ENCODE peak calls at places on chromosomes 12 and 14, in five cellular contexts. U is foreskin fibroblast, B is right cardiac atrium, T is NCI-H1417 treated with DMSO at 0.1 percent for 48 hours, S is nucleus accumbens. D is an unnamed sample.

GRCh38 chr14:93456356-93456755 is 25.6 kb downstream of the UNC79 start:
- DNase-seq in U (no peak), B (no peak), T (no peak), S (no peak), D (no peak)

GRCh38 chr14:99468836-99469592 is 11.6 kb downstream of the SETD3 start:
- DNase-seq in U (no peak), B (no peak), T (no peak), S (no peak), D (no peak)

GRCh38 chr12:89179983-89180382 is 172.3 kb downstream of the DUSP6 start:
- DNase-seq in U (peak), B (no peak), T (no peak), S (no peak), D (no peak)

GRCh38 chr12:632102-632696 is 31.0 kb downstream of the NINJ2 start:
- DNase-seq in U (peak), B (no peak), T (no peak), S (no peak), D (no peak)

GRCh38 chr12:701896-702539 is 38.8 kb upstream of the NINJ2 start:
- DNase-seq in U (no peak), B (no peak), T (no peak), S (peak), D (no peak)

GRCh38 chr12:54394281-54394719 is 9.8 kb upstream of the ZNF385A start:
- DNase-seq in U (peak), B (no peak), T (peak), S (no peak), D (peak)

GRCh38 chr12:724194-724855 is 28.1 kb upstream of the WNK1 start:
- DNase-seq in U (no peak), B (no peak), T (no peak), S (no peak), D (no peak)

GRCh38 chr14:74952697-74953484 is 2.5 kb downstream of the PGF start:
- DNase-seq in U (no peak), B (no peak), T (no peak), S (no peak), D (no peak)

GRCh38 chr14:102917056-102917385 is 5.4 kb upstream of the AMN start:
- DNase-seq in U (no peak), B (no peak), T (no peak), S (no peak), D (no peak)

GRCh38 chr12:103657331-103657730 is 70.3 kb downstream of the STAB2 start:
- DNase-seq in U (no peak), B (no peak), T (no peak), S (no peak), D (no peak)

GRCh38 chr12:10717410-10717809 is 5.7 kb downstream of the YBX3 start:
- DNase-seq in U (no peak), B (no peak), T (no peak), S (no peak), D (no peak)

GRCh38 chr14:57199911-57200310 is 68.8 kb downstream of the EXOC5 start:
- DNase-seq in U (peak), B (no peak), T (no peak), S (no peak), D (no peak)

GRCh38 chr14:29454026-29454693 is 473.5 kb downstream of the PRKD1 start:
- DNase-seq in U (no peak), B (no peak), T (no peak), S (no peak), D (no peak)

GRCh38 chr12:48068457-48068856 is 37.4 kb downstream of the SENP1 start:
- DNase-seq in U (no peak), B (no peak), T (no peak), S (no peak), D (no peak)

GRCh38 chr12:10069099-10069498 is 29.7 kb downstream of the CLEC1A start:
- DNase-seq in U (peak), B (no peak), T (no peak), S (no peak), D (no peak)

GRCh38 chr12:60255044-60255443 is 659.2 kb downstream of the SLC16A7 start:
- DNase-seq in U (no peak), B (no peak), T (no peak), S (no peak), D (no peak)

GRCh38 chr12:121637231-121637914 is 11.0 kb downstream of the ORAI1 start:
- DNase-seq in U (no peak), B (no peak), T (no peak), S (no peak), D (no peak)

GRCh38 chr12:95336387-95337067 is 118.9 kb downstream of the VEZT start:
- DNase-seq in U (peak), B (peak), T (peak), S (peak), D (peak)

GRCh38 chr12:58069268-58069967 is 128.1 kb downstream of the ATP23 start:
- DNase-seq in U (peak), B (no peak), T (no peak), S (no peak), D (no peak)

GRCh38 chr12:22576473-22576872 is 32.1 kb upstream of the C2CD5 start:
- DNase-seq in U (no peak), B (no peak), T (no peak), S (no peak), D (no peak)

GRCh38 chr12:102029148-102029547 is 32.6 kb downstream of the WASHC3 start:
- DNase-seq in U (no peak), B (no peak), T (no peak), S (no peak), D (no peak)

GRCh38 chr12:57549909-57550627 is at the start of gene KIF5A:
- DNase-seq in U (no peak), B (no peak), T (no peak), S (no peak), D (no peak)

GRCh38 chr12:31362759-31363415 is 36.9 kb upstream of the SINHCAF start:
- DNase-seq in U (no peak), B (no peak), T (peak), S (no peak), D (no peak)

GRCh38 chr12:101795786-101796185 is 35.0 kb downstream of the GNPTAB start:
- DNase-seq in U (no peak), B (no peak), T (no peak), S (no peak), D (no peak)

GRCh38 chr14:78157855-78158436 is 12.2 kb upstream of the NRXN3 start:
- DNase-seq in U (no peak), B (no peak), T (no peak), S (no peak), D (no peak)

GRCh38 chr14:81727243-81727642 is 193.6 kb upstream of the SEL1L start:
- DNase-seq in U (no peak), B (no peak), T (no peak), S (no peak), D (no peak)

GRCh38 chr14:71703477-71703876 is 228.8 kb upstream of the RGS6 start:
- DNase-seq in U (peak), B (no peak), T (no peak), S (peak), D (no peak)

GRCh38 chr14:92531151-92531873 is 17.7 kb downstream of the RIN3 start:
- DNase-seq in U (no peak), B (no peak), T (no peak), S (no peak), D (no peak)

GRCh38 chr14:71591929-71592328 is 340.3 kb upstream of the RGS6 start:
- DNase-seq in U (peak), B (no peak), T (no peak), S (no peak), D (no peak)

GRCh38 chr12:102806110-102806509 is 110.9 kb downstream of the PAH start:
- DNase-seq in U (no peak), B (no peak), T (no peak), S (no peak), D (no peak)

GRCh38 chr12:125382896-125383295 is 317.7 kb downstream of the AACS start:
- DNase-seq in U (no peak), B (no peak), T (no peak), S (no peak), D (no peak)

GRCh38 chr14:35879654-35880249 is 53.6 kb downstream of the BRMS1L start:
- DNase-seq in U (no peak), B (no peak), T (peak), S (no peak), D (no peak)

GRCh38 chr12:123047289-123047688 is 66.8 kb downstream of the ARL6IP4 start:
- DNase-seq in U (no peak), B (no peak), T (no peak), S (no peak), D (no peak)

GRCh38 chr14:91019673-91020072 is 40.8 kb downstream of the RPS6KA5 start:
- DNase-seq in U (no peak), B (no peak), T (no peak), S (no peak), D (no peak)

GRCh38 chr12:90013409-90013808 is 304.8 kb upstream of the ATP2B1 start:
- DNase-seq in U (no peak), B (no peak), T (no peak), S (no peak), D (no peak)

GRCh38 chr12:111597731-111598636 is 1.1 kb downstream of the ATXN2 start:
- DNase-seq in U (no peak), B (peak), T (no peak), S (peak), D (peak)